ENCODE peak calls at places on chromosomes 1 and 21, in seven cellular contexts. T is kidney, Q is progenitor cell of endocrine pancreas, X is K562, V is WTC11, G is hepatocyte, L is fibroblast of lung. I is an unnamed sample.
A peak's percentile ranks its signal among the peaks of the same experiment; 100 is the strongest.

GRCh38 chr21:25936776-25937175 is 202.0 kb downstream of the GABPA start:
- DNase-seq in T (no peak), Q (no peak), X (no peak), V (no peak), G (no peak), L (peak; percentile 75), I (no peak)

GRCh38 chr1:228372183-228373003 is 34.2 kb downstream of the TRIM11 start:
- DNase-seq in T (peak; percentile 92), Q (no peak), X (peak; percentile 80), V (no peak), G (peak; percentile 60), L (no peak), I (no peak)

GRCh38 chr1:166327886-166328285 is 161.1 kb upstream of the FAM78B start:
- DNase-seq in T (no peak), Q (no peak), X (no peak), V (no peak), G (no peak), L (no peak), I (no peak)

GRCh38 chr1:235401251-235401650 is 34.0 kb downstream of the TBCE start:
- DNase-seq in T (no peak), Q (no peak), X (no peak), V (no peak), G (no peak), L (peak; percentile 22), I (no peak)

GRCh38 chr1:53945183-53945432 is 391 bp downstream of the IFT25 start:
- DNase-seq in T (no peak), Q (no peak), X (no peak), V (no peak), G (no peak), L (no peak), I (no peak)

GRCh38 chr1:6935379-6936307 is 150.4 kb downstream of the CAMTA1 start:
- DNase-seq in T (no peak), Q (no peak), X (no peak), V (no peak), G (no peak), L (no peak), I (peak; percentile 22)

GRCh38 chr1:43935711-43936427 is 2.3 kb downstream of the ARTN start:
- DNase-seq in T (no peak), Q (peak; percentile 45), X (no peak), V (peak; percentile 48), G (peak; percentile 35), L (no peak), I (no peak)

GRCh38 chr1:22889213-22889827 is 83.3 kb downstream of the LACTBL1 start:
- DNase-seq in T (no peak), Q (no peak), X (peak; percentile 39), V (no peak), G (peak; percentile 44), L (peak; percentile 46), I (peak; percentile 33)

GRCh38 chr1:90802622-90803021 is 85.5 kb upstream of the BARHL2 start:
- DNase-seq in T (no peak), Q (no peak), X (no peak), V (no peak), G (no peak), L (no peak), I (no peak)

GRCh38 chr1:60974524-60974923 is 107.8 kb upstream of the NFIA start:
- DNase-seq in T (no peak), Q (no peak), X (no peak), V (no peak), G (no peak), L (no peak), I (no peak)

GRCh38 chr1:166197597-166197996 is 30.8 kb upstream of the FAM78B start:
- DNase-seq in T (no peak), Q (no peak), X (no peak), V (no peak), G (no peak), L (peak; percentile 84), I (no peak)

GRCh38 chr1:15727866-15728534 is 8.1 kb upstream of the SLC25A34 start:
- DNase-seq in T (no peak), Q (no peak), X (no peak), V (no peak), G (no peak), L (no peak), I (no peak)

GRCh38 chr1:22781483-22781882 is 70.8 kb downstream of the EPHB2 start:
- DNase-seq in T (no peak), Q (no peak), X (no peak), V (no peak), G (no peak), L (no peak), I (no peak)

GRCh38 chr1:248739580-248740205 is 15.9 kb downstream of the LYPD8 start:
- DNase-seq in T (no peak), Q (no peak), X (no peak), V (no peak), G (no peak), L (no peak), I (no peak)

GRCh38 chr1:85146972-85147359 is 53.9 kb downstream of the SYDE2 start:
- DNase-seq in T (no peak), Q (no peak), X (no peak), V (no peak), G (no peak), L (peak; percentile 74), I (no peak)

GRCh38 chr1:211613951-211614350 is 35.0 kb upstream of the SLC30A1 start:
- DNase-seq in T (no peak), Q (no peak), X (peak; percentile 74), V (no peak), G (no peak), L (peak; percentile 23), I (no peak)

GRCh38 chr1:172185206-172185605 is 235.3 kb upstream of the C1orf105 start:
- DNase-seq in T (no peak), Q (no peak), X (no peak), V (no peak), G (no peak), L (peak; percentile 30), I (no peak)

GRCh38 chr1:180353930-180354329 is 123.9 kb downstream of the LHX4 start:
- DNase-seq in T (no peak), Q (no peak), X (no peak), V (no peak), G (no peak), L (no peak), I (no peak)

GRCh38 chr21:43956667-43957030 is 55.5 kb upstream of the TRAPPC10 start:
- DNase-seq in T (no peak), Q (no peak), X (no peak), V (no peak), G (no peak), L (peak; percentile 58), I (no peak)

GRCh38 chr1:116900471-116901365 is 9.0 kb upstream of the PTGFRN start:
- DNase-seq in T (no peak), Q (no peak), X (no peak), V (no peak), G (no peak), L (no peak), I (no peak)

GRCh38 chr1:1538334-1538733 is 2.1 kb downstream of the TMEM240 start:
- DNase-seq in T (no peak), Q (no peak), X (no peak), V (no peak), G (no peak), L (no peak), I (no peak)

GRCh38 chr1:71809085-71809484 is 473.3 kb downstream of the NEGR1 start:
- DNase-seq in T (no peak), Q (no peak), X (no peak), V (no peak), G (no peak), L (no peak), I (no peak)
- TF ChIP-seq CTCF in T (no peak), Q (no peak), X (no peak), V (no peak), G (no peak), L (no peak), I (no peak)

GRCh38 chr21:33388188-33388587 is 15.0 kb upstream of the IFNGR2 start:
- DNase-seq in T (peak; percentile 15), Q (no peak), X (no peak), V (no peak), G (no peak), L (no peak), I (no peak)

GRCh38 chr21:33390479-33390878 is 12.7 kb upstream of the IFNGR2 start:
- DNase-seq in T (no peak), Q (no peak), X (no peak), V (no peak), G (no peak), L (no peak), I (no peak)

GRCh38 chr21:33384851-33385331 is 18.3 kb upstream of the IFNGR2 start:
- DNase-seq in T (peak; percentile 52), Q (no peak), X (no peak), V (no peak), G (no peak), L (peak; percentile 93), I (no peak)

GRCh38 chr21:33383056-33383888 is 19.9 kb upstream of the IFNGR2 start:
- DNase-seq in T (peak; percentile 92), Q (no peak), X (peak; percentile 77), V (no peak), G (peak; percentile 90), L (peak; percentile 83), I (no peak)

GRCh38 chr21:33386222-33386784 is 16.9 kb upstream of the IFNGR2 start:
- DNase-seq in T (no peak), Q (no peak), X (peak; percentile 87), V (peak; percentile 50), G (no peak), L (no peak), I (peak; percentile 25)
- TF ChIP-seq CTCF in T (no peak), Q (peak; percentile 28), X (peak; percentile 67), V (peak; percentile 28), G (peak; percentile 4), L (peak; percentile 31), I (no peak)

DNA sequence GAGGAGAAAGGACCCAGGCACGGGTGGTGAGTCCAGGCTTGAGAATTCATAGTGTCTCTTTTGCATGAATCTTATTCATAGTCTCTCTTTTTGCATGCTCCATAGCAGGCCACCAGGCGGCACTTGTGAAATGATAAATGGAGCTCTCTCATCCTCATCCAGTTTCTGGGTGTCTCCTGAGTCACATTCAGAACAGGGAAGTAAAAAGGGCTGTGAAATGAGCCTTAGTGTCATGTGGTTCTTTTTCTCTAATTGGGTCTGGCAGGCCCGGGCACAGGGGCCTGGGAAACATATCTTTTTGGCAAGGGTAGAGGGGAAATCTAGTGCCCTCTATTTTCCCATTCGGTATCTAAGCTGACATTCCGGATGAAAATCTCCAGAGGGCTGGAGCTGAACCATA is 19.1 kb upstream of the NCF2 start:
- DNase-seq in T (no peak), Q (no peak), X (peak; percentile 63), V (no peak), G (peak; percentile 39), L (peak; percentile 65), I (no peak)
- TF ChIP-seq CTCF in T (peak; percentile 41), Q (no peak), X (peak; percentile 52), V (no peak), G (peak; percentile 34), L (peak; percentile 63), I (no peak)

GRCh38 chr1:48675251-48675650 is 101.4 kb downstream of the BEND5 start:
- DNase-seq in T (no peak), Q (no peak), X (no peak), V (no peak), G (no peak), L (peak; percentile 54), I (no peak)

GRCh38 chr1:48674641-48675040 is 102.0 kb downstream of the BEND5 start:
- DNase-seq in T (no peak), Q (no peak), X (no peak), V (no peak), G (no peak), L (peak; percentile 89), I (no peak)

GRCh38 chr1:48676376-48676775 is 100.3 kb downstream of the BEND5 start:
- DNase-seq in T (no peak), Q (no peak), X (no peak), V (no peak), G (no peak), L (no peak), I (no peak)

GRCh38 chr1:48671578-48671977 is 105.1 kb downstream of the BEND5 start:
- DNase-seq in T (no peak), Q (no peak), X (no peak), V (no peak), G (no peak), L (no peak), I (no peak)

GRCh38 chr1:48673725-48674124 is 103.0 kb downstream of the BEND5 start:
- DNase-seq in T (no peak), Q (no peak), X (peak; percentile 20), V (peak; percentile 63), G (peak; percentile 30), L (no peak), I (peak; percentile 40)
- TF ChIP-seq CTCF in T (no peak), Q (peak; percentile 52), X (peak; percentile 24), V (no peak), G (peak; percentile 19), L (peak; percentile 19), I (no peak)

I was measured in endothelial cell.